ENCODE peak calls at places on chromosome 16, in nine cellular contexts. V is pancreas, H is bronchial epithelial cell, M is fibroblast of villous mesenchyme, X is fibroblast of lung, E is endothelial cell, W is cardiac muscle cell, B is right atrium auricular region, F is A673. Z is an unnamed sample.

GRCh38 chr16:90077757-90078593 is 844 bp upstream of the PRDM7 start:
- DNase-seq in W (peak), H (peak), E (no peak), V (no peak), M (no peak), B (no peak), F (peak), X (peak), Z (no peak)

GRCh38 chr16:81752225-81752875 is 26.7 kb upstream of the PLCG2 start:
- DNase-seq in X (no peak), M (no peak), E (peak), H (no peak), V (no peak), W (peak), F (no peak), B (peak), Z (no peak)

GRCh38 chr16:68353366-68353765 is 42.5 kb downstream of the PRMT7 start:
- DNase-seq in M (no peak), V (peak), H (no peak), X (no peak), E (no peak), F (no peak), B (no peak), W (no peak), Z (no peak)

GRCh38 chr16:12168054-12169018 is 191.8 kb downstream of the SNX29 start:
- DNase-seq in W (no peak), M (no peak), F (no peak), E (no peak), X (no peak), B (no peak), H (peak), V (no peak), Z (no peak)

GRCh38 chr16:70572926-70573270 is 49.3 kb downstream of the SF3B3 start:
- DNase-seq in V (no peak), E (no peak), B (no peak), F (no peak), H (no peak), X (no peak), W (no peak), M (no peak), Z (no peak)

GRCh38 chr16:56734429-56734828 is 4.5 kb downstream of the NUP93 start:
- DNase-seq in V (no peak), B (no peak), X (no peak), H (no peak), F (no peak), W (no peak), E (no peak), M (no peak), Z (no peak)

GRCh38 chr16:90031931-90032663 is 12.8 kb upstream of the DBNDD1 start:
- DNase-seq in B (no peak), H (no peak), E (no peak), F (peak), V (no peak), W (peak), X (peak), M (peak), Z (no peak)

GRCh38 chr16:71426069-71426879 is 15.6 kb downstream of the TLE7 start:
- DNase-seq in H (peak), B (no peak), V (peak), E (peak), W (peak), F (peak), M (peak), X (peak), Z (no peak)

GRCh38 chr16:77951788-77952187 is 70.6 kb upstream of the CLEC3A start:
- DNase-seq in M (no peak), H (peak), E (no peak), V (no peak), W (peak), F (peak), B (no peak), X (no peak), Z (no peak)
- TF ChIP-seq CTCF in M (peak), H (no peak), E (peak), V (peak), W (peak), F (peak), B (no peak), X (peak), Z (no peak)

GRCh38 chr16:20064520-20064919 is 9.2 kb downstream of the GPR139 start:
- DNase-seq in M (no peak), X (no peak), H (no peak), W (no peak), B (no peak), F (no peak), E (no peak), V (no peak), Z (no peak)
- TF ChIP-seq CTCF in M (no peak), X (no peak), H (no peak), W (no peak), B (no peak), F (no peak), E (no peak), V (no peak), Z (no peak)

GRCh38 chr16:2527784-2528100 is 3.5 kb downstream of the CEMP1 start:
- DNase-seq in W (no peak), V (no peak), H (no peak), B (no peak), F (no peak), X (no peak), M (no peak), E (no peak), Z (no peak)

GRCh38 chr16:2526135-2526534 is 5.1 kb downstream of the CEMP1 start:
- DNase-seq in V (no peak), M (no peak), F (no peak), X (no peak), B (no peak), E (no peak), H (no peak), W (no peak), Z (no peak)

GRCh38 chr16:2523801-2524231 is 3.6 kb downstream of the AMDHD2 start:
- DNase-seq in X (no peak), B (no peak), F (no peak), E (no peak), H (no peak), W (no peak), V (no peak), M (no peak), Z (no peak)

GRCh38 chr16:2527071-2527783 is 4.0 kb downstream of the CEMP1 start:
- DNase-seq in X (no peak), H (no peak), M (no peak), E (no peak), B (no peak), W (no peak), V (no peak), F (no peak), Z (no peak)

GRCh38 chr16:2524339-2524938 is 4.3 kb downstream of the AMDHD2 start:
- DNase-seq in B (no peak), M (no peak), F (no peak), X (no peak), W (no peak), H (no peak), V (no peak), E (no peak), Z (no peak)
- TF ChIP-seq CTCF in B (no peak), M (no peak), F (no peak), X (no peak), W (no peak), H (no peak), V (no peak), E (no peak), Z (no peak)

DNA sequence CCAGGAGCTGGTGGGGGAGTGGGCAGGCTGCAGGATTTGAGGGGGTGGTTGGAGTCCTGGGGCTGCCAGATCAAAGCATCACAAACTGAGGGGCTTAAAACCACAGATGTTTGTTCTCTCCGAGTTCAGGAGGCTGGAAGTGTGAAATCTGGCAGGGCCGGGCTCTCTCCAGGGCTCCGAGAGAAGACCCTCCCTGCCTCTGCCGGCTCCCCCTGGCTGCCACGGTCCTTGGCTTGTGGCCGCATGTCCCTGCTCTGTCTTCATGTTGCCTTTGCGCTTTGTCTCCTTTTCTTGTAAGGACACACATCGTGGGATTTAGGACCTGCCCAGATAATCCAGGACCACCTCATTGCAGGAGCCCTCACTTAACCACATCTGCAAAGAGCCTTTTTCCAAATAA is 139.8 kb upstream of the GSE1 start:
- DNase-seq in X (no peak), H (no peak), E (no peak), B (no peak), W (no peak), M (no peak), F (no peak), V (no peak), Z (no peak)
- TF ChIP-seq CTCF in X (no peak), H (no peak), E (no peak), B (no peak), W (no peak), M (no peak), F (no peak), V (no peak), Z (no peak)

Z was measured in omental fat pad.